ENCODE peak calls at places on chromosomes 3 and 15, in five cellular contexts. M, J, E, I and U are unnamed samples.

GRCh38 chr3:192921793-192922192 is 4.1 kb upstream of the MB21D2 start:
- DNase-seq in J (no peak), I (no peak), M (no peak), E (no peak), U (no peak)

GRCh38 chr15:40825661-40826088 is 2.8 kb downstream of the PPP1R14D start:
- DNase-seq in E (no peak), J (no peak), M (peak), I (no peak), U (no peak)

GRCh38 chr3:102225407-102226132 is 209.2 kb upstream of the ZPLD1 start:
- DNase-seq in E (peak), J (no peak), I (no peak), M (peak), U (peak)

GRCh38 chr3:45208587-45208986 is 17.5 kb downstream of the TMEM158 start:
- DNase-seq in M (no peak), J (no peak), I (no peak), E (no peak), U (no peak)

GRCh38 chr15:70507772-70508351 is 255.5 kb downstream of the UACA start:
- DNase-seq in J (no peak), I (no peak), M (peak), E (no peak), U (peak)

GRCh38 chr15:64749167-64749566 is 26.2 kb downstream of the RBPMS2 start:
- DNase-seq in E (no peak), I (no peak), J (no peak), M (no peak), U (no peak)

GRCh38 chr3:42148982-42149432 is 57.9 kb downstream of the TRAK1 start:
- DNase-seq in E (no peak), J (peak), M (no peak), I (peak), U (peak)

GRCh38 chr3:175956964-175957363 is 1097.8 kb downstream of the NAALADL2 start:
- DNase-seq in E (no peak), I (peak), M (no peak), J (no peak), U (no peak)

GRCh38 chr3:123749716-123750115 is 134.4 kb downstream of the MYLK start:
- DNase-seq in E (no peak), J (no peak), I (peak), M (peak), U (peak)

GRCh38 chr15:101193063-101193712 is 58.7 kb downstream of the CHSY1 start:
- DNase-seq in I (no peak), M (no peak), E (no peak), J (no peak), U (no peak)

GRCh38 chr15:70361891-70362290 is 264.2 kb upstream of the TLE3 start:
- DNase-seq in J (no peak), E (no peak), M (no peak), I (no peak), U (no peak)

GRCh38 chr15:98724017-98724416 is 75.7 kb downstream of the IGF1R start:
- DNase-seq in E (no peak), I (no peak), J (no peak), M (peak), U (no peak)

GRCh38 chr15:74349241-74349766 is 18.1 kb downstream of the CYP11A1 start:
- DNase-seq in I (no peak), M (no peak), J (no peak), E (no peak), U (no peak)

GRCh38 chr3:58874795-58875194 is 175.0 kb downstream of the CFAP20DC start:
- DNase-seq in M (no peak), I (no peak), E (peak), J (no peak), U (no peak)

GRCh38 chr15:86060614-86061125 is 19.0 kb upstream of the AGBL1 start:
- DNase-seq in I (no peak), E (no peak), J (no peak), M (no peak), U (no peak)

GRCh38 chr3:120170223-120170622 is 76.0 kb upstream of the GSK3B start:
- DNase-seq in J (no peak), E (no peak), M (no peak), I (no peak), U (peak)

GRCh38 chr3:74515451-74515850 is 99.0 kb downstream of the CNTN3 start:
- DNase-seq in M (no peak), E (no peak), J (no peak), I (no peak), U (no peak)

GRCh38 chr3:129016725-129017530 is 15.8 kb downstream of the EFCC1 start:
- DNase-seq in J (peak), E (no peak), M (no peak), I (no peak), U (no peak)

GRCh38 chr15:36024066-36024465 is 478.1 kb upstream of the DPH6 start:
- DNase-seq in I (no peak), M (no peak), E (no peak), J (no peak), U (no peak)

GRCh38 chr15:36026627-36027026 is 480.7 kb upstream of the DPH6 start:
- DNase-seq in E (no peak), I (no peak), J (no peak), M (no peak), U (no peak)

GRCh38 chr15:36029606-36030005 is 483.6 kb upstream of the DPH6 start:
- DNase-seq in J (no peak), I (no peak), M (no peak), E (no peak), U (no peak)
- TF ChIP-seq KDM1A in J (no peak), I (no peak), M (no peak), E (no peak), U (no peak)

GRCh38 chr3:11641683-11642407 is 1.9 kb downstream of the VGLL4 start:
- DNase-seq in M (no peak), E (no peak), J (peak), I (no peak), U (peak)

GRCh38 chr3:11643212-11644087 is at the start of gene VGLL4:
- DNase-seq in J (peak), E (no peak), I (peak), M (peak), U (peak)

GRCh38 chr3:11640009-11640673 is 3.6 kb downstream of the VGLL4 start:
- DNase-seq in J (no peak), E (no peak), I (no peak), M (no peak), U (no peak)

GRCh38 chr3:11641316-11641682 is 2.4 kb downstream of the VGLL4 start:
- DNase-seq in J (no peak), I (no peak), E (no peak), M (no peak), U (no peak)

GRCh38 chr3:11642455-11643162 is 1.1 kb downstream of the VGLL4 start:
- DNase-seq in J (peak), M (peak), E (peak), I (peak), U (peak)
- TF ChIP-seq EP300 in J (no peak), M (peak), E (peak), I (no peak), U (no peak)

DNA sequence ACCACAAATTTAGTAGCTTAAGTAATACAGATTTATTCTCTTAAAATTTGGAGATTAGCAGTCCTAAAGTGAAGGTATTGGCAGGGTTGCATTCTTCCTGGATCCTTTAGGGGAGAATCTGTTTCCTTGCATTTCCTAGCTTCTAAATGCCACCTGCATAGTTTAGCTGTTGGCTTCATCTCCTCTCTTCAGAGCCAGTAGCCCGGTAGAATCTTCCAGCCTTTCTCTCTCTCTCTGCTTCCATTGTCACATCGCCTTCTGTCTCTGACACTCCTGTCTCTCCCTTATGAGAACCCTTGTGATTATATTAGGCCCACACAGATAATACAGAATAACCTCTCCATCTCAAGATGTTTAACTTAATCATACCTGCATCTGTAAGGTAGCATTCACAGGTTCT is 21.4 kb downstream of the FAM98B start:
- DNase-seq in I (no peak), M (no peak), E (no peak), J (no peak), U (no peak)
- TF ChIP-seq KDM1A in I (no peak), M (no peak), E (no peak), J (no peak), U (no peak)

DNA sequence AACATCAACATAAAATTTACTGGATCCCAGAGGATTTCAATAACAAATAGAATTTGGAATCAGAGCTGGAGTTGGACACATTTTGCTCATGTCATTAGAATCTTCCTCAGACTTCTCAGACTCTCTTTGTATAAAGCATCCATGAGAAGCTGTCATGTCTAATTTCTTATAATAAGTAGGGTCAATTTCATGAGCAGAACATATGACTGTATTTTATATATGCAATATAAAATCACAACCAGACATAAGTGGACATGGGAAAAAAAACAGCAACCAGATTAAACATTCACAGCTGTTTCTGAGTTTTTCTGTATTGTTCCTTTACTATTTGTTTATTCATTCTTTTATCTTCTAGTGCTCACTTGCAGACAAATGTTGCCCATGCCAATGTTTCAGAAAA is 325.5 kb downstream of the RBMS3 start:
- DNase-seq in E (no peak), I (no peak), J (no peak), M (no peak), U (no peak)
- TF ChIP-seq EP300 in E (no peak), I (no peak), J (no peak), M (no peak), U (no peak)

GRCh38 chr3:185152433-185153169 is at the start of gene C3orf70:
- DNase-seq in J (peak), M (no peak), I (peak), E (no peak), U (peak)

GRCh38 chr3:185155678-185156077 is 2.8 kb upstream of the C3orf70 start:
- DNase-seq in M (no peak), J (no peak), I (no peak), E (no peak), U (no peak)

GRCh38 chr3:185153170-185153733 is 392 bp upstream of the C3orf70 start:
- DNase-seq in E (no peak), I (peak), M (no peak), J (no peak), U (no peak)

GRCh38 chr3:185151959-185152432 is 864 bp downstream of the C3orf70 start:
- DNase-seq in J (no peak), E (no peak), I (no peak), M (no peak), U (no peak)

GRCh38 chr3:185153861-185154629 is 1.2 kb upstream of the C3orf70 start:
- DNase-seq in E (no peak), J (no peak), M (peak), I (peak), U (no peak)
- TF ChIP-seq KDM1A in E (no peak), J (no peak), M (no peak), I (no peak), U (no peak)

DNA sequence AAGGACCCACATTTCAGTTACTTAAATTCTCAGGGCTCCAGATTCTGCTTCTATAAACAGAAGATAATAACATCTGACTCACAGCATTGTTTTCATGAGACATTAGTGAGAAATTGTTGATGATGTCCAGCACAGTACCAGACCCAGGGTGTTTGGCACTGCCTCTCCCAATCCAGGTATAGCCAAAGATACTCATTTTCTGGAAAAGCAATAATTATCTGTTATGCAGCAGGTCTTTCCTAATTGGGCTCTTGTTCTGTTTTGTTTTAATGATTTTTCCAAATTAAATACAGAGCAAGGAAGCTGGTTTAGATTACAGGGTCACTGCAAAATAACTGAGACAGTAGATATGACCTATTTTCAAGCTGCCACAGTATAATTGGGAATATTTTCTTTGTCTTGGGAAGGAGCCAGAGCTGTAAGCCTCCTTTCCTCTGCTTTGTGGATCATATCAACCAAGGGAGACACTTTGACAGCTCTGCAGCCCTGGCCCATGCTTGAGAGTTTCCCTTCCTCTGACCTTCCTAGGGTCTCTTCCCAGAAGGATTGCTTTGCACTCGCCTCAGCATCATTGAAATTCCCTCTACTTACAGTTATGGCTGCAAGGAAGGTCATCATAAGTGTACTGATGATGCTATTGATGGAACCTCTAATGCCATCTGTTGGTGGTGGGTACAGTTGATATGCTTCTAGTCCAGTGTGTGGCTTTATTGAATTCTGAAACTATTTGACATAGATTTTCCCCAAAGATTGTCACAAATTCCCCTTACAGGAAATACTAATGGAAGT is 522.4 kb upstream of the ADAMTS9 start:
- DNase-seq in I (no peak), E (no peak), J (no peak), M (no peak), U (no peak)
- TF ChIP-seq EP300 in I (no peak), E (no peak), J (no peak), M (no peak), U (no peak)

GRCh38 chr15:60912984-60913697 is 316.0 kb downstream of the RORA start:
- DNase-seq in M (no peak), J (no peak), E (no peak), I (no peak), U (no peak)
- TF ChIP-seq KDM1A in M (no peak), J (no peak), E (no peak), I (no peak), U (no peak)

GRCh38 chr3:158773845-158774542 is 27.9 kb upstream of the MFSD1 start:
- DNase-seq in J (no peak), I (no peak), M (no peak), E (no peak), U (peak)
- TF ChIP-seq EP300 in J (no peak), I (no peak), M (no peak), E (no peak), U (peak)